ENCODE peak calls at places on chromosomes 1 and 21, in five cellular contexts. U is tibial artery, X is amniotic stem cell, F is GM12865, G is trophoblast cell. B is an unnamed sample.

GRCh38 chr1:78497196-78497595 is 6.4 kb downstream of the PTGFR start:
- DNase-seq in U (no peak), G (no peak), X (no peak), F (no peak), B (no peak)

GRCh38 chr21:43302356-43302700 is 124.6 kb downstream of the SIK1 start:
- DNase-seq in G (no peak), U (no peak), F (no peak), X (no peak), B (no peak)

GRCh38 chr1:223299553-223299952 is 64.4 kb downstream of the SUSD4 start:
- DNase-seq in X (no peak), U (no peak), G (no peak), F (no peak), B (no peak)

GRCh38 chr1:184118051-184118450 is 66.5 kb downstream of the TSEN15 start:
- DNase-seq in X (peak), G (peak), F (no peak), U (no peak), B (no peak)

GRCh38 chr1:10782491-10783244 is 13.8 kb downstream of the CASZ1 start:
- DNase-seq in F (no peak), X (no peak), U (no peak), G (no peak), B (no peak)

GRCh38 chr1:69836961-69837636 is 269.4 kb downstream of the LRRC7 start:
- DNase-seq in G (no peak), F (no peak), U (no peak), X (no peak), B (no peak)

GRCh38 chr1:114314098-114314497 is 160.4 kb upstream of the SYT6 start:
- DNase-seq in X (no peak), G (peak), U (no peak), F (no peak), B (no peak)

GRCh38 chr1:201295861-201296260 is 12.6 kb downstream of the PKP1 start:
- DNase-seq in U (no peak), X (peak), G (no peak), F (no peak), B (no peak)

GRCh38 chr1:29365906-29366670 is 129.8 kb downstream of the PTPRU start:
- DNase-seq in F (no peak), G (no peak), X (no peak), U (no peak), B (no peak)

GRCh38 chr1:167689569-167689925 is 32.2 kb upstream of the MPZL1 start:
- DNase-seq in F (no peak), U (no peak), X (no peak), G (peak), B (no peak)

GRCh38 chr1:117883620-117884019 is 45.8 kb downstream of the GDAP2 start:
- DNase-seq in X (no peak), U (no peak), F (no peak), G (no peak), B (no peak)

GRCh38 chr1:181140398-181140797 is 51.9 kb downstream of the IER5 start:
- DNase-seq in U (no peak), X (no peak), G (no peak), F (peak), B (no peak)

GRCh38 chr1:58451560-58452211 is 94.8 kb downstream of the OMA1 start:
- DNase-seq in X (no peak), U (no peak), G (no peak), F (no peak), B (no peak)

GRCh38 chr1:77170687-77171086 is 48.5 kb downstream of the PIGK start:
- DNase-seq in F (no peak), X (no peak), U (no peak), G (no peak), B (no peak)

GRCh38 chr1:241615043-241615974 is 24.9 kb downstream of the CHML start:
- DNase-seq in G (no peak), F (no peak), X (no peak), U (no peak), B (no peak)

B was measured in GM20000.